ENCODE peak calls at places on chromosomes 1 and 21, in eight cellular contexts. Y is endothelial cell of umbilical vein, W is breast epithelium, C is K562, T is IMR-90, L is heart left ventricle, D is HCT116, G is thyroid gland. J is an unnamed sample.

GRCh38 chr1:182059936-182060335 is 1.6 kb downstream of the ZNF648 start:
- DNase-seq in Y (no peak), W (no peak), C (no peak), T (no peak), L (no peak), D (no peak), G (no peak), J (no peak)

GRCh38 chr1:154241703-154242352 is 21.1 kb downstream of the UBAP2L start:
- DNase-seq in Y (peak; percentile 18), W (no peak), C (no peak), T (no peak), L (no peak), D (no peak), G (no peak), J (no peak)

GRCh38 chr1:174074757-174075156 is 52.6 kb upstream of the RC3H1 start:
- DNase-seq in Y (peak; percentile 33), W (no peak), C (no peak), T (peak; percentile 55), L (no peak), D (no peak), G (no peak), J (no peak)

GRCh38 chr1:1371354-1371740 is 3.7 kb downstream of the AURKAIP1 start:
- DNase-seq in Y (no peak), W (no peak), C (no peak), T (no peak), L (no peak), D (no peak), G (no peak), J (no peak)

GRCh38 chr1:84146375-84147032 is 2.4 kb downstream of the PRKACB start:
- DNase-seq in Y (peak; percentile 66), W (no peak), C (no peak), T (peak; percentile 78), L (no peak), D (peak; percentile 66), G (no peak), J (no peak)

GRCh38 chr1:113835686-113836290 is 23.5 kb upstream of the RSBN1 start:
- DNase-seq in Y (peak; percentile 72), W (no peak), C (peak; percentile 33), T (peak; percentile 61), L (no peak), D (peak; percentile 36), G (no peak), J (no peak)

GRCh38 chr1:28914228-28915035 is at the start of gene EPB41:
- DNase-seq in Y (peak; percentile 95), W (peak; percentile 88), C (peak; percentile 99), T (peak; percentile 88), L (peak; percentile 90), D (peak; percentile 79), G (peak; percentile 92), J (peak; percentile 92)

GRCh38 chr1:66176828-66177227 is 357.1 kb upstream of the SGIP1 start:
- DNase-seq in Y (no peak), W (no peak), C (no peak), T (no peak), L (no peak), D (no peak), G (no peak), J (no peak)

GRCh38 chr1:88655685-88656299 is 28.3 kb upstream of the PKN2 start:
- DNase-seq in Y (peak; percentile 56), W (no peak), C (peak; percentile 18), T (peak; percentile 37), L (no peak), D (peak; percentile 19), G (no peak), J (no peak)

GRCh38 chr1:234746798-234747196 is 136.8 kb upstream of the IRF2BP2 start:
- DNase-seq in Y (no peak), W (peak; percentile 59), C (no peak), T (no peak), L (no peak), D (peak; percentile 38), G (no peak), J (no peak)

GRCh38 chr1:167263784-167264464 is 43.2 kb downstream of the POU2F1 start:
- DNase-seq in Y (no peak), W (no peak), C (no peak), T (no peak), L (no peak), D (no peak), G (no peak), J (no peak)

GRCh38 chr1:59186656-59187055 is 110.2 kb upstream of the FGGY start:
- DNase-seq in Y (no peak), W (no peak), C (no peak), T (peak; percentile 79), L (no peak), D (no peak), G (no peak), J (no peak)

GRCh38 chr21:15837603-15838002 is 107.8 kb downstream of the USP25 start:
- DNase-seq in Y (no peak), W (no peak), C (no peak), T (peak; percentile 67), L (no peak), D (no peak), G (peak; percentile 19), J (peak; percentile 25)

GRCh38 chr1:28718601-28719331 is 18.0 kb upstream of the YTHDF2 start:
- DNase-seq in Y (peak; percentile 10), W (no peak), C (peak; percentile 57), T (peak; percentile 67), L (no peak), D (no peak), G (no peak), J (no peak)

GRCh38 chr1:199123615-199124014 is 484.8 kb downstream of the PTPRC start:
- DNase-seq in Y (no peak), W (no peak), C (no peak), T (peak; percentile 85), L (no peak), D (no peak), G (no peak), J (no peak)

GRCh38 chr1:99004270-99005141 is at the start of gene PLPPR5:
- DNase-seq in Y (peak; percentile 12), W (no peak), C (no peak), T (peak; percentile 19), L (no peak), D (no peak), G (no peak), J (no peak)

DNA sequence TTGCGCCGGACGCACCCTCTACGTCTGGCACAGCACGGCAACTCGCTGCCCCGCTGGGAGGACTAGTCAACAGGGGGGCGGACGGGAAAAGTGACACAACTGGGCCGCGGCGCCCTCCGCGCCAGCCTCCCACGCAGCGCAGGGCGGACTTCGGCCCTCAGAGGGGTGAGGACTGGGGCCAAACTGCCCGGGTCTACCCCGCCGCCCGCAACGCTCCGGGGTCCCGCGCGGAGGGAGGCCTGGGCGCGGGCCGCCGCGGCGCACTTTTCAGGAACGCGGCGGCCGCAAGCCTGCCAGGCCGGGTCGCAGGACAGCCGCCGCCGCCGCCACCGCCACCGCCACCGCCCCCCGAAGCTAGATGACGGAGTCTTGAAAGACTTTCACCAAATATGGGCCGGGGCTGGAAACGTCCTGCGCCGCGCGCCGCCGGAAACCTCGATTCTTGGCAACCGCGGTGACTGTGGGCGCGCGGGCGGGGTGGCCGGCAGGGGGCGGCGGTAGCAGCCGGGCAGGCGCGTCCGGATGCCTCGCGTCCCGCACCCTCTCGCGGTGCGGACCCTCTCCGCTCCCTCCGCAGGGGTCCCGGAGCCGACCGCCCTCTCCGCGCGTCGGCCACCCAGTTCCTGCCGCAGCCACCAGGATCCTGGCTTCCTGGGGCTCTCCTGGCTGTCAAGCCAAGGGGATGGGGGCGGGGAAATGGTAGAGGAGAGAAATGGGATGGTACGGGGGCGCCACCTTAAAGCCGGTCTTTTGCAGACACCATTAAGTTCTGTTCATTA is 3.7 kb upstream of the CCN1 start:
- DNase-seq in Y (peak; percentile 87), W (peak; percentile 89), C (peak; percentile 75), T (peak; percentile 88), L (peak; percentile 93), D (peak; percentile 65), G (peak; percentile 82), J (peak; percentile 92)
- TF ChIP-seq POLR2A in Y (peak; percentile 17), W (peak; percentile 31), C (peak; percentile 62), T (peak; percentile 41), L (no peak), D (no peak), G (no peak), J (peak; percentile 78)

GRCh38 chr1:239815074-239815473 is 276.6 kb upstream of the FMN2 start:
- DNase-seq in Y (no peak), W (no peak), C (no peak), T (no peak), L (no peak), D (no peak), G (no peak), J (no peak)
- H3K4me3 ChIP-seq in Y (no peak overlapping the region), W (no peak overlapping the region), C (no peak overlapping the region), T (no peak overlapping the region), L (no peak overlapping the region), D (no peak overlapping the region), G (no peak overlapping the region), J (no peak overlapping the region)

GRCh38 chr1:145958734-145959133 is 917 bp upstream of the LIX1L start:
- DNase-seq in Y (no peak), W (no peak), C (no peak), T (no peak), L (no peak), D (no peak), G (no peak), J (no peak)

GRCh38 chr1:145957443-145958319 is at the start of gene LIX1L:
- DNase-seq in Y (peak; percentile 97), W (peak; percentile 94), C (peak; percentile 87), T (peak; percentile 96), L (peak; percentile 97), D (peak; percentile 90), G (peak; percentile 97), J (peak; percentile 97)

GRCh38 chr1:145960468-145961108 is 2.8 kb upstream of the LIX1L start:
- DNase-seq in Y (peak; percentile 72), W (peak; percentile 69), C (no peak), T (peak; percentile 51), L (peak; percentile 89), D (no peak), G (peak; percentile 82), J (peak; percentile 88)

GRCh38 chr1:145959957-145960467 is 2.2 kb upstream of the LIX1L start:
- DNase-seq in Y (no peak), W (no peak), C (no peak), T (no peak), L (no peak), D (no peak), G (no peak), J (peak; percentile 50)

GRCh38 chr1:145959333-145959732 is 1.5 kb upstream of the LIX1L start:
- DNase-seq in Y (no peak), W (no peak), C (no peak), T (no peak), L (no peak), D (no peak), G (no peak), J (no peak)
- H3K27ac ChIP-seq in Y (no peak overlapping the region), W (no peak overlapping the region), C (no peak overlapping the region), T (no peak overlapping the region), L (peak overlapping the region; percentile 91), D (no peak overlapping the region), G (peak overlapping the region; percentile 84), J (peak overlapping the region; percentile 97)

DNA sequence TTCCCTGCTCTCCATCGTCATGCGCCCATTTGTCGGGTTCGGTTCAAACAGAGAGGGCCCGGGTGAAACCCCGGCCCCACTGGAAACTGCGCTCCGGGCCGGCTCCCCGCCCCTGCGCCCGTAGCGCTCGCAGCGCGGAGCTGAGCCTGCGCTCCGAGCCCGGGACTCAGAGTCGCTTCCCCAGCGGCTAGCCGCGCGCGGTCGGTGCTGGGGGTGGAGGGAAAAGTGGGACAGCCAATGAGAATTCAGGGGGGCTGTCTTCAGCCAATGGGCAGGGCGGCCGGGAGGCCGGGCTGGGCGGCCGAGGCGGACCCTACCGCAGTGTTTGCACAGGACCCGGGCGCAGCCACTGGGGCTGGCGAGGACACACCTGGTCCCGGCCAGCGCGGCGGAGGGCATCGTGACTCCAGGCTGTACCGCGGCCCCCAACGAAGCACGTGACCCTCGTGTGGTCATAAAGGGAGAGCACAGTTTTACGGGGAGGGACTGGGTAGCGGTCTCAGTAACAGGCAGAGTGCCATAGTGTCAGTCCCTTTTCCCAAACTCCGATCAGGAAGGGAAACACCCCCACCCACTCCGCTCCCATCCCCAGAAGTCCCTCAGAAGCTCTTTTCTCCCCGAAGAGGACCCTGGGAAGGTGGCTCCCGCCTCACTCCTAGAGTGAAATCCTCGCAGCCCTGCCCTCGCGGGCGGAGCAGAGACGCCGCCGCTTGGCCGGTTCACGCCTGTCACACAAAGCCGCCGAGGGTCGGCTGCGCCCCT is at the start of gene INKA2:
- DNase-seq in Y (peak; percentile 89), W (peak; percentile 77), C (peak; percentile 99), T (peak; percentile 83), L (peak; percentile 93), D (peak; percentile 74), G (peak; percentile 91), J (peak; percentile 87)
- TF ChIP-seq POLR2A in Y (no peak), W (no peak), C (no peak), T (peak; percentile 84), L (peak; percentile 8), D (peak; percentile 63), G (no peak), J (peak; percentile 73)